ENCODE peak calls at places on chromosome 22, in nine cellular contexts. V is adrenal gland; W is mesenchymal stem cell; X is mucosa of descending colon; D is naive thymus-derived CD4-positive, alpha-beta T cell; B is OCI-LY7; R is PC-3; O is neural progenitor cell; E is cardiac muscle cell. L is an unnamed sample.
A peak's percentile ranks its signal among the peaks of the same experiment; 100 is the strongest.

GRCh38 chr22:28143961-28144745 is 225.1 kb upstream of the PITPNB start:
- DNase-seq in V (no peak), W (no peak), X (no peak), D (no peak), B (no peak), R (no peak), O (no peak), E (no peak), L (peak; percentile 26)

GRCh38 chr22:24330636-24331035 is 60.0 kb downstream of the SPECC1L start:
- DNase-seq in V (no peak), W (no peak), X (no peak), D (no peak), B (no peak), R (peak; percentile 4), O (no peak), E (no peak), L (no peak)

GRCh38 chr22:44782286-44782830 is 30.0 kb downstream of the ARHGAP8 start:
- DNase-seq in V (no peak), W (no peak), X (no peak), D (no peak), B (no peak), R (no peak), O (no peak), E (peak; percentile 37), L (no peak)

GRCh38 chr22:45224331-45224730 is 16.4 kb downstream of the KIAA0930 start:
- DNase-seq in V (no peak), W (no peak), X (no peak), D (no peak), B (no peak), R (no peak), O (no peak), E (no peak), L (no peak)

GRCh38 chr22:44181033-44181911 is 547 bp downstream of the PARVG start:
- DNase-seq in V (no peak), W (no peak), X (peak; percentile 78), D (peak; percentile 55), B (no peak), R (peak; percentile 3), O (no peak), E (no peak), L (no peak)

GRCh38 chr22:41550952-41551491 is 6.8 kb upstream of the POLR3H start:
- DNase-seq in V (no peak), W (no peak), X (no peak), D (no peak), B (no peak), R (no peak), O (no peak), E (no peak), L (no peak)

GRCh38 chr22:24683671-24684070 is 80.7 kb downstream of the GGT1 start:
- DNase-seq in V (no peak), W (peak; percentile 79), X (no peak), D (no peak), B (no peak), R (no peak), O (no peak), E (peak; percentile 94), L (no peak)

GRCh38 chr22:38881464-38881871 is 9.5 kb upstream of the CBX6 start:
- DNase-seq in V (peak; percentile 84), W (no peak), X (no peak), D (no peak), B (no peak), R (peak; percentile 21), O (no peak), E (peak; percentile 93), L (no peak)

GRCh38 chr22:44889233-44889878 is 120.4 kb downstream of the PHF21B start:
- DNase-seq in V (no peak), W (no peak), X (no peak), D (no peak), B (no peak), R (no peak), O (peak; percentile 44), E (no peak), L (no peak)

GRCh38 chr22:32123657-32124056 is 35.4 kb downstream of the C22orf42 start:
- DNase-seq in V (no peak), W (no peak), X (no peak), D (no peak), B (no peak), R (peak; percentile 24), O (peak; percentile 44), E (no peak), L (no peak)

GRCh38 chr22:23503142-23503541 is 76.9 kb downstream of the IGLL1 start:
- DNase-seq in V (no peak), W (no peak), X (no peak), D (no peak), B (no peak), R (no peak), O (no peak), E (no peak), L (no peak)

GRCh38 chr22:46070722-46071450 is 79.4 kb upstream of the PPARA start:
- DNase-seq in V (peak; percentile 68), W (peak; percentile 53), X (peak; percentile 71), D (peak; percentile 51), B (peak; percentile 44), R (peak; percentile 70), O (peak; percentile 73), E (peak; percentile 76), L (peak; percentile 63)

GRCh38 chr22:41910599-41911291 is 4.1 kb downstream of the SHISA8 start:
- DNase-seq in V (peak; percentile 76), W (no peak), X (no peak), D (peak; percentile 44), B (no peak), R (peak; percentile 9), O (peak; percentile 39), E (peak; percentile 33), L (no peak)

GRCh38 chr22:20095521-20095920 is 15.5 kb downstream of the DGCR8 start:
- DNase-seq in V (no peak), W (no peak), X (no peak), D (no peak), B (no peak), R (no peak), O (no peak), E (no peak), L (no peak)

GRCh38 chr22:20091690-20092476 is 11.8 kb downstream of the DGCR8 start:
- DNase-seq in V (no peak), W (no peak), X (peak; percentile 20), D (no peak), B (no peak), R (no peak), O (no peak), E (no peak), L (no peak)

GRCh38 chr22:20092477-20092854 is 12.4 kb downstream of the DGCR8 start:
- DNase-seq in V (no peak), W (no peak), X (peak; percentile 17), D (no peak), B (no peak), R (no peak), O (no peak), E (no peak), L (no peak)

GRCh38 chr22:20093437-20093836 is 13.4 kb downstream of the DGCR8 start:
- DNase-seq in V (no peak), W (no peak), X (peak; percentile 22), D (no peak), B (no peak), R (no peak), O (no peak), E (no peak), L (no peak)

GRCh38 chr22:20094158-20094807 is 14.2 kb downstream of the DGCR8 start:
- DNase-seq in V (no peak), W (no peak), X (peak; percentile 26), D (no peak), B (no peak), R (no peak), O (no peak), E (no peak), L (no peak)
- H3K4me3 ChIP-seq in V (no peak overlapping the region), W (no peak overlapping the region), X (no peak overlapping the region), D (no peak overlapping the region), B (no peak overlapping the region), R (no peak overlapping the region), O (no peak overlapping the region), E (no peak overlapping the region), L (no peak overlapping the region)

DNA sequence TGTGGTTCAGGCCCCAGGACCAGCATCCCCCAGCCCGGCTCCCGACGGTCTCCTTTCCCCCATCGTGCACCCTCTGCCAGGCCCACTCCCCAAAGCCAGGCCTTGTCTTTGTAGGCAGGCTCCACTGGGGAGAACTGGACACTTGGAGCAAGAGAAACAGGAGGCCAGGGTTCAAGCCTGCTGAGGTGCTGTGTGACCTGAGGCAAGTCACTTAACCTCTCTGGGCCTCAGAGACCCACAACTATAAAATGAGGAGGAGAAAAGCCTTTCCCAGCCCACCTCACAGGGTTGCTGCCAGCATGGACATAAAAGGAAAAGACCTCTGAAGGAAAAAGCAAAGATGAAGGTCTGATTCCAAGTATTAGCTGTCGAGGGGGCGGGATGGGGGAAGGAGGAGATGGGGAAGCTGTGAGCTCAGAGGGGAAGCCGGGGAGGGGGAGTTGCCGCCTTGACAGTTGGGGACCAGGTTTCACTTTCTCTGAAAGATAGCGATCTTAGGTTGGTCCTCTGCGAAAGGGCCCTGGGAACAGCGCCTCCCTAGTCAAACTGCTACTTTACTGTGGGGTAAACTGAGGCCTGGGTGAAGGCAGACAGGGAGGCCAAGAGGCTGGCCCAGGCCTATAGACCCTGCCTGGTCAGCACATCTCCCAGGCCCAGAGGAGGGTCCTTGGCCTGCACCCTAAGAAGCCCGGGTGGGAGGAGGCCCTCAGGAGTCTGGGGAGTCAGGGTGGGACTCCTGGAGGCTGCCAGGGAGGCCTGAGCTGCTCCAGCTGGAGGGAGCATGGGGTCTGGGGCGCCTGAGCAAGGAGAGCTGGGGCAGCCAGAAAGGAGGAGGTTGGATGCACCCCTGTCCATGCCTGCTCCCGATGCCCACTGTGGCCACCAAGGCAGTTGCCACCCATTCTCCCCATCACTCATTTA is 991 bp upstream of the OSM start:
- DNase-seq in V (no peak), W (no peak), X (peak; percentile 62), D (peak; percentile 55), B (no peak), R (no peak), O (no peak), E (no peak), L (no peak)
- H3K4me1 ChIP-seq in V (peaks cover 7% of the 10 kb centered on the region), W (peaks cover 22% of the 10 kb centered on the region), X (peaks cover 6% of the 10 kb centered on the region), D (peaks cover 36% of the 10 kb centered on the region), B (peaks cover 20% of the 10 kb centered on the region), R (peaks cover 5% of the 10 kb centered on the region), O (no peaks in the 10 kb centered on the region), E (no peaks in the 10 kb centered on the region), L (peaks cover 4% of the 10 kb centered on the region)

DNA sequence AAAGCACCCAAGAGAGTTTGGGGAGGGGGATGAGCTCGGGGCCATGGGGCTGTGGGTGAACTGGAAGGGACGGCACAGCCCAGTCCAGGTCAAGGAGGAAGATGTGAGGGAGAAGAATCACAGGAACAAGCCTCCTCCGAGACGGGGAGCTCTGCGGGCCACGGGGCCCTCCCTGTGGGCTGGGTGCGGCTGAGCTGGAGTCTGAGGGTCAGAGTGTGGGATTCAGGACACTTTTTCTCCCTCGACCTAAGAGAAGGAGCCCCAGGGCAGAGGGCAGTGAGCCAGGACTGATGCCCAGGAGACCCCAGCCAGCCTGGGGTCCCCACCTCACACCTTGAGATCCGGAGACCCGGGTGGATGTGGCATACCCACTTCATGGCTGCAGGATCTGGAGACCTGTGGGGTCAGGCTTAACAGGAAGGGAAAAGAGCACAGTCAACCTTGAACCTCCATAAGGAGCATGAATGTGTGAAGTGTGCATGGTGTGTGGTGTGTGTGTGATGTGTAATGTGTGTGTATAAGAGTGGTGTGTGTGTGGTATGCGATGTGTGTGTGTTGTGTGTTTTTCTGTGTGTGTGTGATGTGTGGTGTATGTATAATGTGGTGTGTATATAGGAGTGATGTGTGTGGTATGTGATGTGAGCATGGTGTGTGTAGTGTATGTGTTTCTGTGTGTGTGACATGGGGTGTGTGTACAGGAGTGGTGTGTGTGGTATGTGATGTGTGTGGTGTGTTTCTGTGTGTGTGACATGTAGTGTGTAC is 504.6 kb downstream of the BRD1 start:
- DNase-seq in V (no peak), W (no peak), X (no peak), D (no peak), B (no peak), R (no peak), O (no peak), E (no peak), L (no peak)
- H3K9me3 ChIP-seq in V (no peaks in the 10 kb centered on the region), W (peaks cover 8% of the 10 kb centered on the region), X (no peaks in the 10 kb centered on the region), D (no peaks in the 10 kb centered on the region), B (peaks cover 5% of the 10 kb centered on the region), R (no peaks in the 10 kb centered on the region), O (no peaks in the 10 kb centered on the region), E (no peaks in the 10 kb centered on the region), L (no peaks in the 10 kb centered on the region)

GRCh38 chr22:40345271-40345670 is 1.0 kb upstream of the ADSL start:
- DNase-seq in V (peak; percentile 53), W (peak; percentile 36), X (peak; percentile 57), D (no peak), B (peak; percentile 30), R (peak; percentile 54), O (no peak), E (peak; percentile 23), L (no peak)
- H3K4me3 ChIP-seq in V (no peak overlapping the region), W (peak overlapping the region; percentile 92), X (no peak overlapping the region), D (no peak overlapping the region), B (peak overlapping the region; percentile 80), R (peak overlapping the region; percentile 92), O (peak overlapping the region; percentile 64), E (peak overlapping the region; percentile 60), L (peak overlapping the region; percentile 93)

L was measured in HAP-1.